ENCODE peak calls at places on chromosomes 1 and 21, in five cellular contexts. One of them, this sample, is unnamed.

GRCh38 chr1:213070399-213070798 is 19.4 kb downstream of the RPS6KC1 start:
- DNase-seq in foreskin fibroblast: peak
- DNase-seq in adrenal gland: peak
- DNase-seq in colonic mucosa: no peak
- DNase-seq in transverse colon: no peak
- DNase-seq in this sample: peak

GRCh38 chr1:171126504-171126903 is 35.8 kb downstream of the FMO3 start:
- DNase-seq in foreskin fibroblast: no peak
- DNase-seq in adrenal gland: no peak
- DNase-seq in colonic mucosa: no peak
- DNase-seq in transverse colon: no peak
- DNase-seq in this sample: no peak

GRCh38 chr1:231603598-231604275 is 22.9 kb upstream of the DISC1 start:
- DNase-seq in foreskin fibroblast: no peak
- DNase-seq in adrenal gland: peak
- DNase-seq in colonic mucosa: peak
- DNase-seq in transverse colon: peak
- DNase-seq in this sample: no peak

GRCh38 chr1:161258439-161259386 is at the start of gene PCP4L1:
- DNase-seq in foreskin fibroblast: peak
- DNase-seq in adrenal gland: peak
- DNase-seq in colonic mucosa: peak
- DNase-seq in transverse colon: peak
- DNase-seq in this sample: no peak

GRCh38 chr1:208238710-208239517 is 5.3 kb downstream of the PLXNA2 start:
- DNase-seq in foreskin fibroblast: no peak
- DNase-seq in adrenal gland: peak
- DNase-seq in colonic mucosa: peak
- DNase-seq in transverse colon: no peak
- DNase-seq in this sample: no peak

GRCh38 chr1:97893844-97894243 is 27.0 kb downstream of the DPYD start:
- DNase-seq in foreskin fibroblast: no peak
- DNase-seq in adrenal gland: no peak
- DNase-seq in colonic mucosa: no peak
- DNase-seq in transverse colon: no peak
- DNase-seq in this sample: no peak

GRCh38 chr21:34280389-34280795 is 83.4 kb upstream of the KCNE2 start:
- DNase-seq in foreskin fibroblast: no peak
- DNase-seq in adrenal gland: no peak
- DNase-seq in colonic mucosa: peak
- DNase-seq in transverse colon: peak
- DNase-seq in this sample: no peak

GRCh38 chr1:224635356-224635755 is 19.2 kb downstream of the CNIH3 start:
- DNase-seq in foreskin fibroblast: peak
- DNase-seq in adrenal gland: peak
- DNase-seq in colonic mucosa: no peak
- DNase-seq in transverse colon: no peak
- DNase-seq in this sample: peak

GRCh38 chr1:162327144-162327790 is 49.4 kb downstream of the SPATA46 start:
- DNase-seq in foreskin fibroblast: no peak
- DNase-seq in adrenal gland: no peak
- DNase-seq in colonic mucosa: no peak
- DNase-seq in transverse colon: no peak
- DNase-seq in this sample: no peak

GRCh38 chr1:149962039-149962647 is 25.5 kb upstream of the MTMR11 start:
- DNase-seq in foreskin fibroblast: peak
- DNase-seq in adrenal gland: peak
- DNase-seq in colonic mucosa: peak
- DNase-seq in transverse colon: peak
- DNase-seq in this sample: peak

GRCh38 chr1:217135569-217135915 is 412.3 kb upstream of the ESRRG start:
- DNase-seq in foreskin fibroblast: no peak
- DNase-seq in adrenal gland: no peak
- DNase-seq in colonic mucosa: no peak
- DNase-seq in transverse colon: no peak
- DNase-seq in this sample: no peak

GRCh38 chr1:203323587-203323986 is 18.3 kb downstream of the BTG2 start:
- DNase-seq in foreskin fibroblast: no peak
- DNase-seq in adrenal gland: no peak
- DNase-seq in colonic mucosa: no peak
- DNase-seq in transverse colon: no peak
- DNase-seq in this sample: no peak

GRCh38 chr1:203322480-203323179 is 17.3 kb downstream of the BTG2 start:
- DNase-seq in foreskin fibroblast: no peak
- DNase-seq in adrenal gland: no peak
- DNase-seq in colonic mucosa: no peak
- DNase-seq in transverse colon: peak
- DNase-seq in this sample: no peak

GRCh38 chr1:203321273-203322052 is 16.1 kb downstream of the BTG2 start:
- DNase-seq in foreskin fibroblast: no peak
- DNase-seq in adrenal gland: no peak
- DNase-seq in colonic mucosa: no peak
- DNase-seq in transverse colon: no peak
- DNase-seq in this sample: no peak

GRCh38 chr1:203318229-203318517 is 12.9 kb downstream of the BTG2 start:
- DNase-seq in foreskin fibroblast: no peak
- DNase-seq in adrenal gland: no peak
- DNase-seq in colonic mucosa: no peak
- DNase-seq in transverse colon: no peak
- DNase-seq in this sample: no peak

GRCh38 chr1:203320546-203321272 is 15.4 kb downstream of the BTG2 start:
- DNase-seq in foreskin fibroblast: peak
- DNase-seq in adrenal gland: no peak
- DNase-seq in colonic mucosa: peak
- DNase-seq in transverse colon: peak
- DNase-seq in this sample: no peak
- H3K4me3 ChIP-seq in foreskin fibroblast: no peak
- H3K4me3 ChIP-seq in adrenal gland: no peak
- H3K4me3 ChIP-seq in colonic mucosa: no peak
- H3K4me3 ChIP-seq in transverse colon: no peak
- H3K4me3 ChIP-seq in this sample: no peak

DNA sequence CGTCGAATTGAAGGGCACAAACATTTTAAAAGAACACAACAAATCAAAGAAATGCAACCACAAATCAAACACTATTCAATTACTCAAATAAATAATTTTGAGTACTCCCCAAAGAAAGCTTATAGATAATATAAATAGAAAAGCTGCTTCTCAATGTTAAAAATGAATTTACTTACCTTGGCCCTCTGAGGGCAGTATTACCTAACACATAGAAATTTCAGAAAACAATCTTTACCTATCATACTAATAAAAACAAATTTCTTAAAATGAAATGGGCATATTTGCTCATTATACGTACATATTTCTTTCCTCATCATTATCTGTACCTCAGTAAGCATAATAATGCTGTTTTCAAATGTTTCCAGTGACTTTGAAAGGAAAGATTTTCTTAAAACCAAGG is 141.8 kb downstream of the AKT3 start:
- DNase-seq in foreskin fibroblast: no peak
- DNase-seq in adrenal gland: no peak
- DNase-seq in colonic mucosa: no peak
- DNase-seq in transverse colon: no peak
- DNase-seq in this sample: no peak
- TF ChIP-seq CTCF in foreskin fibroblast: no peak
- TF ChIP-seq CTCF in adrenal gland: peak
- TF ChIP-seq CTCF in colonic mucosa: no peak
- TF ChIP-seq CTCF in transverse colon: no peak
- TF ChIP-seq CTCF in this sample: no peak

GRCh38 chr1:112390775-112391602 is 5.0 kb upstream of the CTTNBP2NL start:
- DNase-seq in foreskin fibroblast: peak
- DNase-seq in adrenal gland: peak
- DNase-seq in colonic mucosa: peak
- DNase-seq in transverse colon: peak
- DNase-seq in this sample: peak
- H3K4me3 ChIP-seq in foreskin fibroblast: peak
- H3K4me3 ChIP-seq in adrenal gland: peak
- H3K4me3 ChIP-seq in colonic mucosa: peak
- H3K4me3 ChIP-seq in transverse colon: peak
- H3K4me3 ChIP-seq in this sample: peak

DNA sequence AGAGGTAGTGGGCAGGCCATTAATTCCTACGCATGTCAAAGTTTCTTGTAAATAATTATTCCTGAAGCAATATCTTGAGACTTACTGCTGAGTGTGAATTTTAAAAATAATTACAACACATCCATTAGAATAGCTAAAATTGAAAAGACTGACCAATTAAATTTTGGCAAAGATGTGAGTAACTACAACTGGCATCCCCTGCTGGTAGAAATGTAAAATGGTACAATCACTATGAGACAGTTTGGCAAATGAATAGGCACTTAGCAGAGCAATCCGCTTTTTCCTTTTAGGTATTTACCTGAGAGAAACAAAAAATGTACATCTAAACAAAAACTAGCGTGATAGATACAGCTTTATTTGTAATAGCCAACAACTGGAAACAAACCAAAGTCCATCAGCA is 798.9 kb downstream of the BRINP3 start:
- DNase-seq in foreskin fibroblast: no peak
- DNase-seq in adrenal gland: no peak
- DNase-seq in colonic mucosa: no peak
- DNase-seq in transverse colon: no peak
- DNase-seq in this sample: no peak
- TF ChIP-seq CTCF in foreskin fibroblast: no peak
- TF ChIP-seq CTCF in adrenal gland: no peak
- TF ChIP-seq CTCF in colonic mucosa: no peak
- TF ChIP-seq CTCF in transverse colon: no peak
- TF ChIP-seq CTCF in this sample: no peak

DNA sequence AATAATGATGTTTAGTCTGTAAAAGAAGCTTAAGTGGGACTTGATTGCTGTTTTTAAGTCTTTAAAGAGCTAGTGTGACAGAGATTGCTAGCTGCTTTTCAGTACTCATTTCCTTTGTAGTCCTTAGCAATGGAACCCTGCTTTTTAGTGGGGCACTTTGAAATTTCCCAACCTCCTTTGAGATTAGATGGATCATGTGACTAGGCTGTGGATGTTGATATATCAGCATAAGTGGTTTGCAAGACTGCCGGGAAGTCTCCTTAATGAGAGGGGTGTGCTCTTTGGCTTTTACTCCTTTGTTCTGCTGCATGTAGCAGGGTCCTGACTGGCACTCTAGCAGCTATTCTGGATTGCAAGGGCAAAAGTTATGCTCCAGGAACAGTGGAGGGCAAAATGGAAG is 11.2 kb upstream of the RCOR3 start:
- DNase-seq in foreskin fibroblast: no peak
- DNase-seq in adrenal gland: no peak
- DNase-seq in colonic mucosa: no peak
- DNase-seq in transverse colon: no peak
- DNase-seq in this sample: no peak
- H3K4me3 ChIP-seq in foreskin fibroblast: no peak
- H3K4me3 ChIP-seq in adrenal gland: no peak
- H3K4me3 ChIP-seq in colonic mucosa: no peak
- H3K4me3 ChIP-seq in transverse colon: no peak
- H3K4me3 ChIP-seq in this sample: no peak

GRCh38 chr1:25731626-25732370 is 68.2 kb upstream of the SELENON start:
- DNase-seq in foreskin fibroblast: no peak
- DNase-seq in adrenal gland: no peak
- DNase-seq in colonic mucosa: no peak
- DNase-seq in transverse colon: no peak
- DNase-seq in this sample: no peak

GRCh38 chr1:25729774-25730173 is 70.2 kb upstream of the SELENON start:
- DNase-seq in foreskin fibroblast: no peak
- DNase-seq in adrenal gland: peak
- DNase-seq in colonic mucosa: no peak
- DNase-seq in transverse colon: no peak
- DNase-seq in this sample: no peak

GRCh38 chr1:25733271-25733670 is 66.7 kb upstream of the SELENON start:
- DNase-seq in foreskin fibroblast: no peak
- DNase-seq in adrenal gland: no peak
- DNase-seq in colonic mucosa: no peak
- DNase-seq in transverse colon: no peak
- DNase-seq in this sample: no peak

GRCh38 chr1:25731148-25731547 is 68.8 kb upstream of the SELENON start:
- DNase-seq in foreskin fibroblast: no peak
- DNase-seq in adrenal gland: no peak
- DNase-seq in colonic mucosa: no peak
- DNase-seq in transverse colon: no peak
- DNase-seq in this sample: no peak

DNA sequence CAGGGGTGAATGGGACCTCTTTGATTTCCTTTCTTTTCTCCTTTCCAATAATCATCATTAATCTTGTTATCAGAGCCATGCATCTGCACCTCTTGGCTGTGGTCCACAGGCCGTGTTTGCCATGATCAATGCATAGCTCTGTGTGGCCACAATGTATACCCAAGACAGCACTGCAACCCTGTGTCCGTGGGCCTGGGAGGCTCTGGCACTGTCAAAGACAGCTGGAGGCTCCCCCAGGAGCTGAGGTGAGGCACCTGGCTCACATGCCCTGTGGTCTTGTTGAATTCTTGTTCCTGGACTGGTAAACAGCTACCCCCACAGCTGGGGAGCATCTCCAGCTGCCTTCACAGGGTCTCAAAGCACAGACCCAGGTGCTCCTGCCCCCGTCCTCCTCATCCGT is 67.2 kb upstream of the SELENON start:
- DNase-seq in foreskin fibroblast: no peak
- DNase-seq in adrenal gland: no peak
- DNase-seq in colonic mucosa: no peak
- DNase-seq in transverse colon: no peak
- DNase-seq in this sample: no peak
- TF ChIP-seq CTCF in foreskin fibroblast: no peak
- TF ChIP-seq CTCF in adrenal gland: no peak
- TF ChIP-seq CTCF in colonic mucosa: no peak
- TF ChIP-seq CTCF in transverse colon: no peak
- TF ChIP-seq CTCF in this sample: no peak

DNA sequence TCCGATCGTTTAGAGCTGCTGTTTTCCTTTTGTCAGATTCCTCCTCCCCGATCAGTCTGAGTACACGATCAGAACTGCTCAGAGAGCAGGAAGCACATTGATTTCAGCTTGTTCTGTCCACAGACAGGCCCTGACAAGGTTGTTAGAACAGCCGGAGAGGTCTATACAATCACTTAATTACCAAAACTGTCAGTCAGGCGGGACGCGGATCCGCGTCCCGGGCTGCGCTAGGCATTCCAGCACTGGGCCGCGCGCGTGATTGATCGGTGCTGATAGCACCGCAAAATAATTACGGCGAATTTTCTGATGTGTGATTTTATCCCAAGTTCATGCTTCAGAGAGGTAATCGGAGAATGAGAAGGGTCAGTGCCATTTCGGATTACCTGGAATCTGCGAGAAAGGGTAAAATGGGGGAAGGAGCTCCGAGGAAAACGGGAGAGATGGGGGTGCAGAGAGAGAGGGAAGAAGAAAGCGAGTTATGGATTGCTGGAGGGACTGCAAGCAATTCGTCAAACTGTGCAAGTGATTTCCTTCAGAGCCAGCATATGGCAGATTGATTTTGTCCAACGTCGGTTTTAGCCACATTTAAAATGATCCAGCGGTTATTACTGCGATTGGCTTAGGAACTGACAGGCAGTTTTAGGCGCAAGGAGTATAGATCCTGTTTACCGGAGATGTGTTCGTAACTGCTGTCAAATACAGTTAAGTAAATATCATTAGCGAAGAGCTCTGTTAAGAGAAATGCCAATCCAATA is 9.0 kb upstream of the BARHL2 start:
- DNase-seq in foreskin fibroblast: no peak
- DNase-seq in adrenal gland: no peak
- DNase-seq in colonic mucosa: no peak
- DNase-seq in transverse colon: no peak
- DNase-seq in this sample: no peak
- H3K4me3 ChIP-seq in foreskin fibroblast: no peak
- H3K4me3 ChIP-seq in adrenal gland: peak
- H3K4me3 ChIP-seq in colonic mucosa: no peak
- H3K4me3 ChIP-seq in transverse colon: no peak
- H3K4me3 ChIP-seq in this sample: no peak

GRCh38 chr1:6414443-6414844 is 5.3 kb downstream of the HES2 start:
- DNase-seq in foreskin fibroblast: peak
- DNase-seq in adrenal gland: no peak
- DNase-seq in colonic mucosa: peak
- DNase-seq in transverse colon: peak
- DNase-seq in this sample: no peak
- TF ChIP-seq CTCF in foreskin fibroblast: peak
- TF ChIP-seq CTCF in adrenal gland: no peak
- TF ChIP-seq CTCF in colonic mucosa: no peak
- TF ChIP-seq CTCF in transverse colon: peak
- TF ChIP-seq CTCF in this sample: peak